ENCODE peak calls at places on chromosome 14, in ten cellular contexts. P, M, X, K, G, H, Y, Z, R and S are unnamed samples.
A peak's percentile ranks its signal among the peaks of the same experiment; 100 is the strongest.

GRCh38 chr14:70907996-70908917 is 998 bp downstream of the PCNX1 start:
- DNase-seq in P (peak; percentile 82), M (peak; percentile 42), X (peak; percentile 50), K (peak; percentile 23), G (peak; percentile 47), H (peak; percentile 81), Y (peak; percentile 59), Z (no peak), R (no peak), S (no peak)

GRCh38 chr14:24430143-24430681 is 458 bp downstream of the KHNYN start:
- DNase-seq in P (peak; percentile 91), M (peak; percentile 72), X (peak; percentile 39), K (no peak), G (peak; percentile 57), H (peak; percentile 92), Y (peak; percentile 69), Z (no peak), R (no peak), S (peak; percentile 20)

GRCh38 chr14:72828604-72829003 is 65.3 kb downstream of the DPF3 start:
- DNase-seq in P (no peak), M (no peak), X (no peak), K (no peak), G (peak; percentile 88), H (no peak), Y (no peak), Z (no peak), R (no peak), S (no peak)

GRCh38 chr14:66038214-66038977 is 447.8 kb upstream of the CCDC196 start:
- DNase-seq in P (no peak), M (no peak), X (no peak), K (peak; percentile 48), G (no peak), H (no peak), Y (no peak), Z (no peak), R (no peak), S (no peak)

GRCh38 chr14:103194256-103195045 is 71.2 kb downstream of the TNFAIP2 start:
- DNase-seq in P (no peak), M (no peak), X (no peak), K (peak; percentile 35), G (no peak), H (peak; percentile 28), Y (no peak), Z (no peak), R (no peak), S (peak; percentile 13)

GRCh38 chr14:72653026-72653425 is 240.9 kb downstream of the DPF3 start:
- DNase-seq in P (no peak), M (no peak), X (no peak), K (no peak), G (no peak), H (no peak), Y (no peak), Z (no peak), R (no peak), S (no peak)

GRCh38 chr14:45649051-45649450 is 396.0 kb upstream of the MIS18BP1 start:
- DNase-seq in P (no peak), M (no peak), X (no peak), K (no peak), G (no peak), H (no peak), Y (no peak), Z (no peak), R (no peak), S (no peak)

GRCh38 chr14:105487449-105487985 is 831 bp downstream of the CRIP1 start:
- DNase-seq in P (peak; percentile 88), M (peak; percentile 62), X (peak; percentile 62), K (no peak), G (no peak), H (no peak), Y (no peak), Z (no peak), R (no peak), S (no peak)

GRCh38 chr14:63901434-63902085 is 48.8 kb downstream of the SYNE2 start:
- DNase-seq in P (no peak), M (no peak), X (peak; percentile 16), K (no peak), G (no peak), H (no peak), Y (no peak), Z (no peak), R (no peak), S (peak; percentile 78)

GRCh38 chr14:37587881-37588666 is 7.0 kb downstream of the FOXA1 start:
- DNase-seq in P (peak; percentile 69), M (no peak), X (no peak), K (no peak), G (no peak), H (no peak), Y (no peak), Z (no peak), R (no peak), S (no peak)

GRCh38 chr14:105075364-105076295 is 10.4 kb upstream of the GPR132 start:
- DNase-seq in P (peak; percentile 70), M (no peak), X (no peak), K (no peak), G (no peak), H (no peak), Y (no peak), Z (no peak), R (no peak), S (no peak)

GRCh38 chr14:54133896-54134295 is 177.3 kb upstream of the BMP4 start:
- DNase-seq in P (no peak), M (no peak), X (no peak), K (peak; percentile 82), G (no peak), H (no peak), Y (no peak), Z (no peak), R (no peak), S (no peak)

GRCh38 chr14:53929871-53930685 is 26.5 kb downstream of the BMP4 start:
- DNase-seq in P (no peak), M (no peak), X (peak; percentile 32), K (no peak), G (no peak), H (no peak), Y (no peak), Z (no peak), R (no peak), S (no peak)

GRCh38 chr14:49972840-49973239 is 80.0 kb downstream of the ARF6 start:
- DNase-seq in P (no peak), M (peak; percentile 36), X (no peak), K (no peak), G (no peak), H (no peak), Y (peak; percentile 48), Z (no peak), R (no peak), S (peak; percentile 84)
- H3K4me3 ChIP-seq in P (peak overlapping the region; percentile 9), M (no peak overlapping the region), X (no peak overlapping the region), K (no peak overlapping the region), G (peak overlapping the region; percentile 6), H (peak overlapping the region; percentile 40), Y (no peak overlapping the region), Z (no peak overlapping the region), R (peak overlapping the region; percentile 49), S (no peak overlapping the region)

GRCh38 chr14:60188115-60188514 is 22.9 kb upstream of the DHRS7 start:
- DNase-seq in P (no peak), M (no peak), X (no peak), K (no peak), G (no peak), H (no peak), Y (no peak), Z (no peak), R (no peak), S (no peak)
- TF ChIP-seq CTCF in P (no peak), M (no peak), X (peak; percentile 20), K (peak; percentile 3), G (no peak), H (no peak), Y (no peak), Z (peak; percentile 32), R (no peak), S (peak; percentile 21)

GRCh38 chr14:58356268-58356667 is 39.5 kb upstream of the TOMM20L start:
- DNase-seq in P (no peak), M (no peak), X (no peak), K (no peak), G (no peak), H (no peak), Y (no peak), Z (no peak), R (no peak), S (no peak)

GRCh38 chr14:58354817-58355216 is 40.9 kb upstream of the TOMM20L start:
- DNase-seq in P (no peak), M (no peak), X (no peak), K (no peak), G (no peak), H (no peak), Y (no peak), Z (no peak), R (no peak), S (no peak)

DNA sequence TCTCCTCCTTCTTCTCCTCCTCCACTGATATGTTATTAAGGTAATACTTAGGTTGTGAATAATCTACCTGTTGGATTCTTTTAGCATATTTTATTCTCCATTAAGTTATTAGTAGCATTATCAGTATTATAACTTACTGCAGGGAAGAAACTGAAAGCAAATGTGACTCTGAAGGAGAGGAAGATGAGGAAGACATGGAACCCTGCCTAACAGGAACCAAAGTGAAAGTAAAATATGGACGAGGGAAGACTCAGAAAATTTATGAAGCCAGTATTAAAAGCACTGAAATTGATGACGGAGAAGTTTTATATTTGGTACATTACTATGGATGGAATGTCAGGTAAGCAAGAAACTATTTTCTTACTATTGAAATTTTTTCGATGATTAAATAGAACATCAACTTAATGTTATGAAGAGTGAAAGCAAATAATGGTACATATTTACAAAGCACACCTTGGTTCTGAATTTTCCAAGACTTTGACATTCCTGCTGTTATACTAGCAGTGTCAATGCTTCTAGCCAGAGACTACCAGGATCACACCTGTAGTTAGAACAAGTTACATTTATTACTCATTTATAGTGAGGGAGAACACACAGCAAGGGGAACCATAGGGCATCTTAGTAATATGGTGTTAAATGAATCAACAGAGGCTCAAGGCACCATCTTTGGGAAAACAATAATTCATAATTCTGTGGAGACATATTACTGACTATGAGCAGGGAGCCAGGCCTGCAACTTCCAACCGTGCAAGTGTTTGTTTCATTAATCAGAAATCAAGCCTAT is 42.0 kb upstream of the TOMM20L start:
- DNase-seq in P (no peak), M (no peak), X (no peak), K (no peak), G (no peak), H (no peak), Y (no peak), Z (no peak), R (no peak), S (no peak)
- H3K4me3 ChIP-seq in P (peak overlapping the region; percentile 27), M (peak overlapping the region; percentile 7), X (no peak overlapping the region), K (no peak overlapping the region), G (no peak overlapping the region), H (peak overlapping the region; percentile 44), Y (no peak overlapping the region), Z (no peak overlapping the region), R (peak overlapping the region; percentile 60), S (no peak overlapping the region)

DNA sequence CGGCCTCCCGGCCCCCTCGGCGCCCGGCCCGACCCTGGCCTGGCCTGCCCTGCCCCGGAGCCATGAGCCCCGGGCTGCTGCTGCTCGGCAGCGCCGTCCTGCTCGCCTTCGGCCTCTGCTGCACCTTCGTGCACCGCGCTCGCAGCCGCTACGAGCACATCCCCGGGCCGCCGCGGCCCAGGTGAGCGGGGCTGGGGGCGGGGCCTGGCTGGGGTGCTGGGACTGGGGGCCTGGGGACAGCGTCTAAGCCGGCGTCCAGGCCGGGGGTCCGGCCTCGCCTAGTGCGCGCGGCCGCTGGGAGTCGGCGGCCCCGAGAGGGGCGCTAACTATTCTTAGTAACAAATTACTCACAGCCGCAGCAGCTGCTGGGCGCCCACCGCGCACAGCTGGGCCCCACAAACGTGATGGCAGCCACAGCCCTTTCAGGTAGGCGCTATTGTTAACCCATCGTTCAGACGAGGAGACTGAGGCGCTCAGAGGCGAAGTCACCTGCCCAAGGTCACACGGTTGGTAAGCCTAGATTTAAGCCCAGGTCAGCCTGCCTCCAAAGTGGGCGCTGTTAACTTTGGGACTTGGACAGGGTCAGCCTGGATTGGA is 356 bp downstream of the CYP46A1 start:
- DNase-seq in P (no peak), M (no peak), X (peak; percentile 46), K (no peak), G (no peak), H (peak; percentile 81), Y (no peak), Z (no peak), R (no peak), S (no peak)
- TF ChIP-seq CTCF in P (no peak), M (no peak), X (no peak), K (no peak), G (no peak), H (no peak), Y (no peak), Z (no peak), R (no peak), S (no peak)